ENCODE peak calls at places on chromosomes 12 and 14, in four cellular contexts. One of them, this sample, is unnamed. For H3K4me1, the result is how much of the 10 kb centered on the place peaks cover.

GRCh38 chr12:104314242-104314614 is 10.7 kb downstream of the EID3 start:
- DNase-seq in hepatocyte: no peak
- DNase-seq in left lung: no peak
- DNase-seq in mesendoderm: no peak
- DNase-seq in this sample: no peak

GRCh38 chr14:58749066-58749669 is 111.4 kb downstream of the DACT1 start:
- DNase-seq in left lung: no peak
- DNase-seq in mesendoderm: no peak
- DNase-seq in hepatocyte: peak
- DNase-seq in this sample: peak

GRCh38 chr12:100403446-100403845 is 46.6 kb downstream of the SLC17A8 start:
- DNase-seq in hepatocyte: peak
- DNase-seq in left lung: no peak
- DNase-seq in mesendoderm: no peak
- DNase-seq in this sample: no peak

GRCh38 chr12:50550530-50551223 is 45.9 kb downstream of the DIP2B start:
- DNase-seq in mesendoderm: no peak
- DNase-seq in hepatocyte: peak
- DNase-seq in left lung: no peak
- DNase-seq in this sample: no peak

GRCh38 chr12:90836689-90837088 is 118.3 kb downstream of the CCER1 start:
- DNase-seq in mesendoderm: no peak
- DNase-seq in hepatocyte: peak
- DNase-seq in left lung: no peak
- DNase-seq in this sample: no peak

GRCh38 chr14:40010961-40011360 is 578.7 kb upstream of the FBXO33 start:
- DNase-seq in left lung: no peak
- DNase-seq in hepatocyte: no peak
- DNase-seq in mesendoderm: no peak
- DNase-seq in this sample: no peak

GRCh38 chr12:24095245-24095644 is 145.8 kb upstream of the SOX5 start:
- DNase-seq in hepatocyte: no peak
- DNase-seq in left lung: no peak
- DNase-seq in mesendoderm: no peak
- DNase-seq in this sample: no peak

GRCh38 chr12:112537710-112538396 is 119.1 kb downstream of the PTPN11 start:
- DNase-seq in left lung: no peak
- DNase-seq in hepatocyte: peak
- DNase-seq in mesendoderm: peak
- DNase-seq in this sample: no peak

GRCh38 chr12:105418232-105418631 is 87.7 kb downstream of the C12orf75 start:
- DNase-seq in hepatocyte: peak
- DNase-seq in left lung: no peak
- DNase-seq in mesendoderm: peak
- DNase-seq in this sample: no peak

GRCh38 chr12:58812229-58812628 is 108.1 kb downstream of the LRIG3 start:
- DNase-seq in hepatocyte: no peak
- DNase-seq in mesendoderm: no peak
- DNase-seq in left lung: no peak
- DNase-seq in this sample: no peak

GRCh38 chr12:120680165-120680738 is 6.7 kb upstream of the MLEC start:
- DNase-seq in left lung: no peak
- DNase-seq in mesendoderm: no peak
- DNase-seq in hepatocyte: no peak
- DNase-seq in this sample: no peak

GRCh38 chr12:10851243-10851858 is 2.1 kb upstream of the PRR4 start:
- DNase-seq in left lung: no peak
- DNase-seq in mesendoderm: no peak
- DNase-seq in hepatocyte: no peak
- DNase-seq in this sample: no peak

GRCh38 chr14:93430319-93430801 is 379 bp upstream of the UNC79 start:
- DNase-seq in mesendoderm: peak
- DNase-seq in left lung: peak
- DNase-seq in hepatocyte: peak
- DNase-seq in this sample: no peak

GRCh38 chr14:75340921-75341320 is 62.3 kb downstream of the FOS start:
- DNase-seq in mesendoderm: no peak
- DNase-seq in left lung: peak
- DNase-seq in hepatocyte: peak
- DNase-seq in this sample: no peak

GRCh38 chr12:123900898-123901376 is 71.7 kb downstream of the CCDC92 start:
- DNase-seq in left lung: no peak
- DNase-seq in mesendoderm: peak
- DNase-seq in hepatocyte: peak
- DNase-seq in this sample: no peak

GRCh38 chr12:116336542-116337065 is 59.1 kb upstream of the MED13L start:
- DNase-seq in mesendoderm: no peak
- DNase-seq in left lung: no peak
- DNase-seq in hepatocyte: no peak
- DNase-seq in this sample: no peak

GRCh38 chr12:111246477-111247011 is 122.4 kb downstream of the PHETA1 start:
- DNase-seq in mesendoderm: no peak
- DNase-seq in hepatocyte: no peak
- DNase-seq in left lung: no peak
- DNase-seq in this sample: no peak

GRCh38 chr14:31124197-31124596 is 83.4 kb downstream of the HECTD1 start:
- DNase-seq in left lung: no peak
- DNase-seq in mesendoderm: no peak
- DNase-seq in hepatocyte: no peak
- DNase-seq in this sample: peak

GRCh38 chr12:14810953-14811483 is 3.0 kb downstream of the SMCO3 start:
- DNase-seq in left lung: no peak
- DNase-seq in mesendoderm: peak
- DNase-seq in hepatocyte: peak
- DNase-seq in this sample: no peak

GRCh38 chr14:98956616-98957015 is 315.4 kb downstream of the BCL11B start:
- DNase-seq in mesendoderm: no peak
- DNase-seq in hepatocyte: no peak
- DNase-seq in left lung: no peak
- DNase-seq in this sample: no peak

GRCh38 chr12:101238806-101239329 is 28.8 kb upstream of the SLC5A8 start:
- DNase-seq in mesendoderm: no peak
- DNase-seq in left lung: peak
- DNase-seq in hepatocyte: no peak
- DNase-seq in this sample: no peak

GRCh38 chr14:85991156-85991555 is 461.2 kb downstream of the FLRT2 start:
- DNase-seq in mesendoderm: no peak
- DNase-seq in hepatocyte: no peak
- DNase-seq in left lung: no peak
- DNase-seq in this sample: no peak

GRCh38 chr14:75866981-75867380 is 114.8 kb downstream of the TGFB3 start:
- DNase-seq in mesendoderm: no peak
- DNase-seq in left lung: no peak
- DNase-seq in hepatocyte: no peak
- DNase-seq in this sample: no peak

DNA sequence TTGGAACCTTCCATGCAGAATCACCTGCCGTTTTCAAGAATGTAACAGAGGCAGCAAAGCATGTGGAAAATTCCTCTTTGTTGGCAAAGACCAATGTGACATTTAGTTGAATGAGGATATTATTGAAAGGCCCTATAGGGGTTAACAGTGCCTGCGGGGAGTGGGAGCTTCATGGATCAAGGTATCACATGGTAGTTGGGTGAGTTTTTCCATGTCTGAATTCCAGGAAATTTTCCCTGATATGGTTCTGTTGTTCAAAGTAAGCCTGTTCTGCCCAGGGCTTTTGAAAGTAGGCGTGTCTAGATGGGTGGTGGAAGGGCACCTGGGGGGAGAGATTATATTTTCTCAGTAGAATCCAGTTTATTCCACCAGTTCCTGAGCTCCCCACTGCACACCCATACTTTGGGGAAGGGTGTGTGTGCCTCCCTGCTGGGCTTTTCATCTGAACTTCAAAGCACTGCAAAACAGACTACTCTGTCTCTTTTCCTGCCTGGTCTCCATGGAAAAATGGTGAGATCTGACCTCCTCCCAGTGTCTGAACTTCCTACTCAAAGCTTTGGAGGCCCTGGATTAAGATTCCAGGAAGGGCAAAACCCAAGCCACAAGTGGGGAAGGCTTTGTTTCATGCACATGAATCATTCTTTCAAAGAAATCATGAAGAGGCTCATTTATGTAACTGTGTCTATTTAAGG is 223.6 kb downstream of the KTN1 start:
- DNase-seq in mesendoderm: no peak
- DNase-seq in left lung: no peak
- DNase-seq in hepatocyte: no peak
- DNase-seq in this sample: no peak
- H3K27ac ChIP-seq in mesendoderm: no peak
- H3K27ac ChIP-seq in left lung: no peak
- H3K27ac ChIP-seq in hepatocyte: peak
- H3K27ac ChIP-seq in this sample: no peak

GRCh38 chr12:21651821-21652220 is 5.8 kb downstream of the LDHB start:
- DNase-seq in mesendoderm: no peak
- DNase-seq in left lung: no peak
- DNase-seq in hepatocyte: no peak
- DNase-seq in this sample: no peak
- H3K4me1 ChIP-seq in mesendoderm: under half
- H3K4me1 ChIP-seq in left lung: under half
- H3K4me1 ChIP-seq in hepatocyte: under half
- H3K4me1 ChIP-seq in this sample: half or more

GRCh38 chr12:94941440-94941862 is 62.0 kb downstream of the NDUFA12 start:
- DNase-seq in hepatocyte: peak
- DNase-seq in mesendoderm: no peak
- DNase-seq in left lung: no peak
- DNase-seq in this sample: peak
- H3K27ac ChIP-seq in hepatocyte: no peak
- H3K27ac ChIP-seq in mesendoderm: no peak
- H3K27ac ChIP-seq in left lung: no peak
- H3K27ac ChIP-seq in this sample: no peak

DNA sequence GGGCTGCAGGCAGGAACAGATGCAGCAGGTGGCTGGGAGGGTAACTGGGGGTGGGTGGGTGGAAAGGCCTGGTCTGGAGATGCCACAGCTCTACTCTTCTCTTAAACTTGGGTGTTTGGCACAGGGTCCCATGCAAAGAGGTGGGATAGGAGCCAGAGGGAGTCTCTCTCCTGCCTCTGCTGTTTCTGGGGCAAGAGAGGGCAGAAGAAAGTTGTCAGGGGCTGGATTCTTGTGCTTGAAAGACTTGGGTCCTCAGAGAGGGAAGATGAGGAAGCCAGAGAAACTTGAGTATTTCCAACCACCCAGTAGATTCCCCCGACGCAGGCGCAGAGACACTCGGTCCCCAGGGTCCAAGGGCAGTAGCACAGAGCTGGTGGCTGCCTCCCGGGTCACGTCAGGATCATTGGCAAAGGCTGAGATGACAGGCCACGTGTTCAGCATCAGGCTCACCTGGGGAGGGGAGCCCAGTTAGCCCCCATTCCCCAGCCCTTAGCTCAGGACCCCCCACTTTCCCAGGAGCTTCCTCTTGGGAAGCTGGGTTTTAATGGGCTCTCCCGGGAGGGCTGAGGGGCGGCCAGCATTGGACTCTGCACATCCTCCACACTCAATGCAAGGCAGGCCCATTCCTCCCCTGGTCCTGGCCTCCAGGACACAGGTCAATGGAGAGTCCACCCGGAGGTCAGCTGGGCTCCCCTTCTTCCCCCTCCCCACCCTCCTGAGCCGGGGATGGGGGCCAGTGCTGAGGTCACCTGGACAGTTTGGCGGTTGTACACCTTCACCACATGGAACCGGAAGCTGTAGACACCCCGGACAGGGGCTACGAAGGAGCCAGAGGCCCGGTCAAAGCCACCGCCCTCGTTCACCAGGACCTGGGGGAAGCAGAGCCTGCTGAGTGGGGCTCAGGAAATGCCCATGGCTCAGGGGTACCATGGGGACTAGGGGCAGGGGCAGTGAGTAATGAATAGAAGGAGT is 1.6 kb downstream of the CBLN3 start:
- DNase-seq in hepatocyte: no peak
- DNase-seq in mesendoderm: no peak
- DNase-seq in left lung: no peak
- DNase-seq in this sample: no peak
- H3K4me1 ChIP-seq in hepatocyte: under half
- H3K4me1 ChIP-seq in mesendoderm: under half
- H3K4me1 ChIP-seq in left lung: under half
- H3K4me1 ChIP-seq in this sample: under half

DNA sequence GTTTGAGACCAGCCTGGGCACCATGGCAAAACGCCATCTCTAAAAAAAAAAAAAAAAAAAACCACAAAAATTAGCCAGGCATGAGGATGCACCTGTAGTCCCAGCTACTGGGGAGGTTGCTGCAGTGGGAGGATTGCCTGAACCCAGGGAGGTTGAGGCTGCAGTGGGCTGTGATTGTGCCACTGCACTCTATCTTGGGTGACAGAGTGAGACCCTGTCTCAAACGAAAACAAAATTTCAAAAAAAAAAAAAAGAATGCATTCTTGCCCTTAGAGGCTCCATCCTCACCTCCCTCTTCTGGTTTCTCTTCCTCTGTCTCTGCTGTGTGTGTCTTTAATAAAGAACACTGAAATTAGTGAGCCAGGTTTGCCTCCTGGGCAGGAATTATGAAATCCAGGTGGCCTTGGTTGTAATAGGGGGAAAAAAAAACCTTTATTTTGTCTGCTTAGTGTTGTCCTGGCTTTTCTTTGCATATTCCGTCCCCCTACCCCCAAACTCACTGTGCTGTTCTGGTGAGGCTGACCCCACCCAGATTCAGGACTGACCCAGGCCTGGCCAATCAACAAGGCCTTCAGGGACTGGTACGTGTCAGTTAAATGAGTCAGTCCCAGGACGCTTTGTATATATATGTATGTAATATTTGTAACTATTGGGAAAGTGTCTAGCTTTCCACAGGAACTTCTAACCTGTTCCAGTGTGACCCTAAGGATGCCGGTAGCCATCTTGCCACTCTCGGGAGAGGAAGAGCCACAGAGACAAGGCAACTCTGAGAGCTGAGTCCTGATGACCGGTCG is 107.6 kb downstream of the VCPKMT start:
- DNase-seq in hepatocyte: no peak
- DNase-seq in left lung: no peak
- DNase-seq in mesendoderm: no peak
- DNase-seq in this sample: no peak
- H3K27ac ChIP-seq in hepatocyte: peak
- H3K27ac ChIP-seq in left lung: no peak
- H3K27ac ChIP-seq in mesendoderm: no peak
- H3K27ac ChIP-seq in this sample: no peak

GRCh38 chr14:76929927-76930326 is 98.6 kb downstream of the IRF2BPL start:
- DNase-seq in hepatocyte: no peak
- DNase-seq in mesendoderm: peak
- DNase-seq in left lung: no peak
- DNase-seq in this sample: peak
- H3K4me1 ChIP-seq in hepatocyte: under half
- H3K4me1 ChIP-seq in mesendoderm: under half
- H3K4me1 ChIP-seq in left lung: under half
- H3K4me1 ChIP-seq in this sample: half or more

GRCh38 chr12:26724309-26724702 is 108.7 kb downstream of the ITPR2 start:
- DNase-seq in left lung: no peak
- DNase-seq in mesendoderm: no peak
- DNase-seq in hepatocyte: no peak
- DNase-seq in this sample: no peak
- H3K27ac ChIP-seq in left lung: no peak
- H3K27ac ChIP-seq in mesendoderm: no peak
- H3K27ac ChIP-seq in hepatocyte: peak
- H3K27ac ChIP-seq in this sample: no peak

This sample was measured in naive thymus-derived CD4-positive, alpha-beta T cell.